ENCODE peak calls at places on chromosomes 4 and X, in seven cellular contexts. S is A549, A is fibroblast of the aortic adventitia, O is HCT116, Q is testis, E is progenitor cell of endocrine pancreas, G is WTC11. C is an unnamed sample.

GRCh38 chrX:31420711-31421151 is 348.9 kb upstream of the FTHL17 start:
- DNase-seq in S (no peak), A (no peak), O (no peak), Q (no peak), E (no peak), G (no peak), C (no peak)

GRCh38 chr4:5924466-5925125 is 31.7 kb upstream of the CRMP1 start:
- DNase-seq in S (no peak), A (no peak), O (no peak), Q (no peak), E (no peak), G (no peak), C (no peak)

GRCh38 chr4:47383829-47384427 is 79.6 kb downstream of the COMMD8 start:
- DNase-seq in S (peak), A (peak), O (peak), Q (no peak), E (no peak), G (no peak), C (no peak)

GRCh38 chr4:153514001-153514526 is 47.9 kb downstream of the TMEM131L start:
- DNase-seq in S (peak), A (peak), O (peak), Q (no peak), E (no peak), G (no peak), C (no peak)

GRCh38 chrX:44669626-44670025 is 127.0 kb upstream of the FUNDC1 start:
- DNase-seq in S (no peak), A (no peak), O (no peak), Q (no peak), E (no peak), G (no peak), C (no peak)

GRCh38 chrX:11899091-11899490 is 141.1 kb downstream of the MSL3 start:
- DNase-seq in S (peak), A (peak), O (no peak), Q (no peak), E (no peak), G (no peak), C (no peak)

GRCh38 chr4:54662123-54662522 is 4.4 kb downstream of the KIT start:
- DNase-seq in S (no peak), A (no peak), O (no peak), Q (no peak), E (no peak), G (no peak), C (no peak)

GRCh38 chr4:138832563-138832962 is 183.0 kb upstream of the NOCT start:
- DNase-seq in S (no peak), A (no peak), O (no peak), Q (no peak), E (no peak), G (no peak), C (no peak)

GRCh38 chr4:4694296-4694772 is 152.5 kb upstream of the STX18 start:
- DNase-seq in S (no peak), A (no peak), O (no peak), Q (peak), E (no peak), G (peak), C (no peak)

GRCh38 chr4:138938371-138938699 is 77.2 kb upstream of the NOCT start:
- DNase-seq in S (peak), A (peak), O (peak), Q (no peak), E (no peak), G (no peak), C (no peak)

GRCh38 chr4:83219344-83219990 is 65.1 kb downstream of the COQ2 start:
- DNase-seq in S (no peak), A (peak), O (no peak), Q (peak), E (no peak), G (no peak), C (peak)

GRCh38 chr4:151302432-151302831 is 23.0 kb downstream of the SH3D19 start:
- DNase-seq in S (no peak), A (peak), O (no peak), Q (no peak), E (no peak), G (no peak), C (no peak)

GRCh38 chr4:135120190-135120589 is 918.6 kb upstream of the PABPC4L start:
- DNase-seq in S (no peak), A (peak), O (no peak), Q (no peak), E (no peak), G (no peak), C (no peak)

GRCh38 chrX:35711281-35711680 is 86.9 kb upstream of the MAGEB16 start:
- DNase-seq in S (no peak), A (no peak), O (no peak), Q (no peak), E (no peak), G (no peak), C (no peak)

GRCh38 chrX:119755981-119756533 is 2.3 kb upstream of the SOWAHD start:
- DNase-seq in S (no peak), A (no peak), O (no peak), Q (peak), E (no peak), G (no peak), C (peak)

GRCh38 chr4:130424211-130424610 is 1328.3 kb downstream of the C4orf33 start:
- DNase-seq in S (no peak), A (no peak), O (no peak), Q (no peak), E (no peak), G (no peak), C (no peak)

GRCh38 chr4:11312389-11312788 is 116.3 kb downstream of the HS3ST1 start:
- DNase-seq in S (no peak), A (peak), O (no peak), Q (no peak), E (no peak), G (no peak), C (no peak)

GRCh38 chr4:183571350-183572076 is 66.7 kb downstream of the ING2 start:
- DNase-seq in S (peak), A (no peak), O (no peak), Q (peak), E (no peak), G (no peak), C (no peak)

GRCh38 chr4:123327346-123327745 is 69.2 kb upstream of the SPRY1 start:
- DNase-seq in S (no peak), A (peak), O (no peak), Q (no peak), E (no peak), G (no peak), C (no peak)

GRCh38 chrX:1106478-1107210 is 105.8 kb downstream of the CRLF2 start:
- DNase-seq in S (peak), A (no peak), O (no peak), Q (no peak), E (no peak), G (no peak), C (no peak)

GRCh38 chr4:28675582-28675981 is 1814.9 kb downstream of the STIM2 start:
- DNase-seq in S (no peak), A (peak), O (no peak), Q (no peak), E (no peak), G (no peak), C (no peak)

GRCh38 chrX:14354541-14354940 is 174.8 kb upstream of the GLRA2 start:
- DNase-seq in S (no peak), A (peak), O (no peak), Q (no peak), E (no peak), G (no peak), C (no peak)

GRCh38 chr4:67019670-67020069 is 525.6 kb downstream of the CENPC start:
- DNase-seq in S (no peak), A (peak), O (no peak), Q (no peak), E (no peak), G (no peak), C (no peak)

GRCh38 chr4:94933799-94934198 is 176.0 kb downstream of the BMPR1B start:
- DNase-seq in S (peak), A (peak), O (no peak), Q (no peak), E (no peak), G (no peak), C (no peak)

GRCh38 chrX:78199851-78200250 is 60.4 kb upstream of the TAF9B start:
- DNase-seq in S (peak), A (peak), O (peak), Q (no peak), E (no peak), G (no peak), C (no peak)

GRCh38 chr4:15336410-15337184 is 91.2 kb upstream of the C1QTNF7 start:
- DNase-seq in S (no peak), A (no peak), O (no peak), Q (no peak), E (no peak), G (no peak), C (no peak)

GRCh38 chrX:102154218-102154860 is 1.4 kb downstream of the BEX5 start:
- DNase-seq in S (no peak), A (no peak), O (no peak), Q (peak), E (no peak), G (peak), C (no peak)

GRCh38 chrX:133364201-133364600 is 51.1 kb downstream of the GPC4 start:
- DNase-seq in S (no peak), A (peak), O (no peak), Q (no peak), E (no peak), G (no peak), C (no peak)

GRCh38 chrX:459611-460010 is 72.9 kb upstream of the PPP2R3B start:
- DNase-seq in S (no peak), A (no peak), O (no peak), Q (no peak), E (no peak), G (no peak), C (no peak)

GRCh38 chr4:54837576-54838140 is 179.9 kb downstream of the KIT start:
- DNase-seq in S (no peak), A (no peak), O (no peak), Q (no peak), E (no peak), G (no peak), C (no peak)

DNA sequence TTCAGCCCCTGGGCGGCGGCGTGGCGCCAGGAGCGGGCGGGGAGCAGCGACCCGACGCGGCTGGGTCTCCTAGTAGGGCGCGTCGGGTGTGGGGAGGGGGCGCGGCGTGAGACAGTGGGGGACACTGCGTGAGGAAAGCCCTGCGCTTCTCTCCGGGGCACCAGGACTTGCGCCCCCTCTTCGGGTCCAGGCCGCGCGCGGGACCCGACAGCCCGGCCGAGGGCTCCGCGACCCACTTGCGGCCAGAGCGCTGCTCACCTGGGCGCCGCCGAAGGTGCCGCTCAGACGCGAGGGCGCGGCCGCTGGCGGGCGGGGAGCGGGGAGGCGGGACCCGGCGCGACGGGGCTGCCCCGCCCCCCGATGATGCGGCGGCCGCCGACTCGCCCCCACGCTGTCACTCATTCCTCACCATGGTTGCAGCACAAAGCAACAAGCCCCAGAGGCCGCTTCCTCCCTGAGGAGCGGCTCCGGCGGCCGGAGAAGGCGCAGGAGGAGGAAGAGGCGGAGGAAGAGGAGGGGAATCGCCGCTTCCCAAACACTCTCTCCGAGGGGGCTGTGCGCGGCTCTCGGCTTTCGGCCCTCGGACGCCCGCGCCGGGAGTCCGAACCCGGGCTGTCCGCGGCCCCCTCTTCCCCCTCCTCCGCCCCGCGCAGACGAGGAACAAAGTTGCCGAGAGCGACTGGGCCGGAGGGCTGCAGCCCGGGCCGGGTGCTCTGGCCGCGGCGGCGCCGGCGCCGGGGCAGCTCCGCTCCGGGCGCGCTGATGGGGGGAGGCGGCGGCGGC is at the start of gene RAPGEF2:
- DNase-seq in S (peak), A (peak), O (peak), Q (peak), E (peak), G (peak), C (peak)
- TF ChIP-seq CTCF in S (no peak), A (no peak), O (no peak), Q (no peak), E (no peak), G (no peak), C (no peak)

DNA sequence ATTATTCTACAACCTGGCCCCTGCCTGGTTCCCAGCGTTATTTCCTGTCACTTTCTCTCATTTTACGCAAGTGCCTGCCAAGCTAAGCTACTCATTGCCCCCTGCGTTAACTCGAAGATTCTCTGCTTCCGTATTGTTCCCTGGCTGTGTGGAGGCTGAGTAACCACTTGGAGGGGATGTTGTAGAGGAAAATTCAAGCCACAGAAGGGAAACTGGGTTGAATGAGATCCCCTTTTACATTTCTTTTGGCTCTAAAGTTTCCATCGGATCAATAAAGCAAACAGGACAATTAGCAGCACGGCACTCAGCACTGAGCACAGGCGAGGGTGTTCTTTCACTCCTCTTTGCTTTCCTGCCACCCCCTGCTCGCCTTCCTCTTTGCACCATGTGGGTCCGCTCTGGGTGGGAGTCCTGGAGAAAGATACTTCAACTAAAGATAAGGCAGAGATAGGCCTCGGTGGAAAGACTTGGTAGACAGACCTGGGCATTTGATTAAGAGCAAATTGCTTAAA is 4.2 kb upstream of the TMSB4X start:
- DNase-seq in S (no peak), A (peak), O (no peak), Q (peak), E (no peak), G (peak), C (peak)
- TF ChIP-seq CTCF in S (peak), A (peak), O (no peak), Q (peak), E (peak), G (no peak), C (peak)

GRCh38 chr4:7155611-7156071 is 36.7 kb upstream of the SORCS2 start:
- DNase-seq in S (no peak), A (peak), O (no peak), Q (peak), E (no peak), G (no peak), C (no peak)

GRCh38 chr4:7158081-7158750 is 34.1 kb upstream of the SORCS2 start:
- DNase-seq in S (no peak), A (no peak), O (no peak), Q (no peak), E (no peak), G (no peak), C (no peak)

GRCh38 chr4:7157666-7158065 is 34.7 kb upstream of the SORCS2 start:
- DNase-seq in S (no peak), A (no peak), O (no peak), Q (no peak), E (no peak), G (no peak), C (peak)

GRCh38 chr4:7157140-7157488 is 35.2 kb upstream of the SORCS2 start:
- DNase-seq in S (no peak), A (no peak), O (no peak), Q (no peak), E (no peak), G (no peak), C (no peak)

DNA sequence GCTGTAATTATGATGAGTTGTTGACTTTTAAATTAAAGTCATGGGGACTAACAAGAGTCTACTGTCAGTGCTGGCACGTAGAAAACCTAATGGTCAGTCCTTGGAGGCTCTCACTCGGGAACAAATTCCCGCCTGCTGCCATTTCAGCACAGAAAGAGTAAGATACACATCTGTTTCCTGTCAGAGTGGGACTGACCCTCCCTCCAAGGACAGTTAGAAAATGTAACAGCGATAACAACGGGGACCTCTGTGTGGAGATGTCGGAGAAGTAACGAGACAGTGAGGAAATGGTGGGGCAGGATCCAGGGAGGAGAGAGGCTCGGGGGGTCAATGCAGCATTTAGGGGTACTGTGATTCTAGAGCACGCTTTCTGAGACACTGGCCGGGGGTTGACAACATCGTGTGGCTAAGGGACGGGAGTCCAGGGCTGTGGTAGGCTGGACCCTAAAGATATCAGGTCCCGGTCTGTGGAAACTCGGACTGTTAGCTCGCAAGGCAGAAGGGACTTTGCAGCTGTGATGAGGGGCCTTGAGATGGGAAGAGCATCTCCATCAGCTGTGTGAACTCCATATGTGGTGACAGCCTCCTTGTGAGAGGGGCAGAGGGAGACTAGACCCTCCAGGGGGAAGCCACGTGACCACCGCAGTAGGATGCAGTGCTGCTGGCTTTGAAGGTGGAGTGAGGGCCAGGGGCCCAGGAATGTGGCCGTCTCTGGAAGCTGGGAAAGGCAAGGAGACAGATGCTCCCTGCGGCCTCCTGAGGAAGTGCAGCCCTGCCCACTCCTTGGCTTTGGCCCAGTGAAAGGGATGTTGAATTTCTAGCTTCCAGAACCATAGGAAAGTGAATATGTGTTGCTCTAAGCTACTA is 35.8 kb upstream of the SORCS2 start:
- DNase-seq in S (peak), A (peak), O (no peak), Q (peak), E (no peak), G (peak), C (no peak)
- TF ChIP-seq CTCF in S (peak), A (peak), O (peak), Q (peak), E (peak), G (peak), C (no peak)

GRCh38 chr4:89755210-89755609 is 81.8 kb downstream of the SNCA start:
- DNase-seq in S (no peak), A (peak), O (no peak), Q (no peak), E (no peak), G (no peak), C (no peak)

GRCh38 chr4:89752932-89753598 is 83.9 kb downstream of the SNCA start:
- DNase-seq in S (no peak), A (peak), O (no peak), Q (no peak), E (no peak), G (no peak), C (no peak)

GRCh38 chr4:89754531-89754930 is 82.4 kb downstream of the SNCA start:
- DNase-seq in S (no peak), A (no peak), O (no peak), Q (no peak), E (no peak), G (no peak), C (no peak)

GRCh38 chr4:89751416-89751815 is 85.5 kb downstream of the SNCA start:
- DNase-seq in S (no peak), A (no peak), O (no peak), Q (no peak), E (no peak), G (no peak), C (no peak)

DNA sequence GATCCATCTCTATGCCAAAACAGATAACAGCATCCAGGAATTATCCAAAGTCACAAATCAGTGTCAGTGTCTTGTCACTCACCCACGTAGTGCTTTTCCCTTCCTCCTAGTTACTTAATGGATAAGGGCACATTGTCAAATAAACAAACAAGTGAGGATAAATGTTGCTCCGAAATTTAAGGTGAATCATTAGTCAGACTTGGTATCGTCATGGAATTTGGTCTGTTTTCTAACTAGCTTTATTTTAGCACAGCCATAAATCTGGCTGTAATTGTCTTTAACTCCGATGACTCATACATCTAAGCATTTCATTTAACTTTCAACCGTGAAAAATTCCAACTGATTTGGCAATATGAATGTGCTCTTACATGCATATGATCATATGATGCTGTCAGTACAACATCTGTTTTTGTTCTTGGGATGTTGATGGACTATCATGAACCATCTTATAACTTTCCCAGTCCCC is 83.3 kb downstream of the SNCA start:
- DNase-seq in S (peak), A (peak), O (peak), Q (no peak), E (no peak), G (no peak), C (no peak)
- TF ChIP-seq CTCF in S (no peak), A (no peak), O (no peak), Q (no peak), E (no peak), G (no peak), C (no peak)